ENCODE peak calls at places on chromosome 14, in eight cellular contexts. One of them, this sample, is unnamed.

GRCh38 chr14:76304536-76305473 is 71.1 kb upstream of the ESRRB start:
- DNase-seq in AG08395: no peak
- DNase-seq in midbrain: no peak
- DNase-seq in CD4-positive, alpha-beta T cell: no peak
- DNase-seq in neural progenitor cell: no peak
- DNase-seq in mucosa of descending colon: no peak
- DNase-seq in Calu3: no peak
- DNase-seq in AG04449: no peak
- DNase-seq in this sample: no peak

GRCh38 chr14:44962573-44963528 is 861 bp downstream of the TOGARAM1 start:
- DNase-seq in Calu3: peak
- DNase-seq in neural progenitor cell: peak
- DNase-seq in AG04449: no peak
- DNase-seq in AG08395: peak
- DNase-seq in mucosa of descending colon: peak
- DNase-seq in midbrain: peak
- DNase-seq in CD4-positive, alpha-beta T cell: no peak
- DNase-seq in this sample: peak

GRCh38 chr14:91252901-91253794 is 8.6 kb upstream of the GPR68 start:
- DNase-seq in mucosa of descending colon: peak
- DNase-seq in AG04449: no peak
- DNase-seq in midbrain: peak
- DNase-seq in AG08395: peak
- DNase-seq in CD4-positive, alpha-beta T cell: no peak
- DNase-seq in Calu3: peak
- DNase-seq in neural progenitor cell: peak
- DNase-seq in this sample: peak

GRCh38 chr14:101505216-101505970 is 55.9 kb upstream of the DIO3 start:
- DNase-seq in CD4-positive, alpha-beta T cell: no peak
- DNase-seq in AG04449: no peak
- DNase-seq in Calu3: no peak
- DNase-seq in mucosa of descending colon: no peak
- DNase-seq in midbrain: no peak
- DNase-seq in AG08395: no peak
- DNase-seq in neural progenitor cell: no peak
- DNase-seq in this sample: no peak

GRCh38 chr14:37652042-37652441 is 56.6 kb downstream of the TTC6 start:
- DNase-seq in CD4-positive, alpha-beta T cell: no peak
- DNase-seq in mucosa of descending colon: no peak
- DNase-seq in midbrain: no peak
- DNase-seq in AG04449: no peak
- DNase-seq in neural progenitor cell: no peak
- DNase-seq in Calu3: no peak
- DNase-seq in AG08395: no peak
- DNase-seq in this sample: no peak

GRCh38 chr14:100159107-100159864 is at the start of gene DEGS2:
- DNase-seq in AG04449: no peak
- DNase-seq in Calu3: peak
- DNase-seq in AG08395: no peak
- DNase-seq in mucosa of descending colon: peak
- DNase-seq in CD4-positive, alpha-beta T cell: peak
- DNase-seq in midbrain: no peak
- DNase-seq in neural progenitor cell: peak
- DNase-seq in this sample: peak

GRCh38 chr14:100748403-100748802 is 21.7 kb downstream of the DLK1 start:
- DNase-seq in Calu3: no peak
- DNase-seq in mucosa of descending colon: no peak
- DNase-seq in AG04449: no peak
- DNase-seq in neural progenitor cell: no peak
- DNase-seq in AG08395: no peak
- DNase-seq in midbrain: no peak
- DNase-seq in CD4-positive, alpha-beta T cell: no peak
- DNase-seq in this sample: no peak

GRCh38 chr14:38257500-38257899 is 1.6 kb upstream of the CLEC14A start:
- DNase-seq in midbrain: no peak
- DNase-seq in AG04449: no peak
- DNase-seq in AG08395: no peak
- DNase-seq in Calu3: no peak
- DNase-seq in mucosa of descending colon: no peak
- DNase-seq in CD4-positive, alpha-beta T cell: no peak
- DNase-seq in neural progenitor cell: no peak
- DNase-seq in this sample: no peak

GRCh38 chr14:103597623-103598372 is 31.2 kb upstream of the KLC1 start:
- DNase-seq in AG04449: no peak
- DNase-seq in Calu3: peak
- DNase-seq in midbrain: no peak
- DNase-seq in AG08395: peak
- DNase-seq in mucosa of descending colon: no peak
- DNase-seq in CD4-positive, alpha-beta T cell: no peak
- DNase-seq in neural progenitor cell: no peak
- DNase-seq in this sample: no peak

GRCh38 chr14:35932659-35933159 is 106.6 kb downstream of the BRMS1L start:
- DNase-seq in AG08395: no peak
- DNase-seq in CD4-positive, alpha-beta T cell: peak
- DNase-seq in midbrain: no peak
- DNase-seq in Calu3: no peak
- DNase-seq in AG04449: no peak
- DNase-seq in neural progenitor cell: no peak
- DNase-seq in mucosa of descending colon: peak
- DNase-seq in this sample: peak

GRCh38 chr14:75294649-75295033 is 16.0 kb downstream of the FOS start:
- DNase-seq in CD4-positive, alpha-beta T cell: no peak
- DNase-seq in neural progenitor cell: peak
- DNase-seq in mucosa of descending colon: peak
- DNase-seq in AG08395: no peak
- DNase-seq in Calu3: no peak
- DNase-seq in midbrain: no peak
- DNase-seq in AG04449: no peak
- DNase-seq in this sample: no peak

GRCh38 chr14:100675664-100676063 is 51.0 kb upstream of the DLK1 start:
- DNase-seq in neural progenitor cell: no peak
- DNase-seq in AG08395: no peak
- DNase-seq in mucosa of descending colon: no peak
- DNase-seq in midbrain: no peak
- DNase-seq in CD4-positive, alpha-beta T cell: no peak
- DNase-seq in AG04449: no peak
- DNase-seq in Calu3: no peak
- DNase-seq in this sample: no peak

GRCh38 chr14:65850429-65851145 is 438.1 kb downstream of the FUT8 start:
- DNase-seq in CD4-positive, alpha-beta T cell: peak
- DNase-seq in midbrain: no peak
- DNase-seq in mucosa of descending colon: peak
- DNase-seq in neural progenitor cell: no peak
- DNase-seq in AG04449: no peak
- DNase-seq in Calu3: no peak
- DNase-seq in AG08395: no peak
- DNase-seq in this sample: no peak

GRCh38 chr14:22630486-22630885 is 13.7 kb downstream of the OR6J1 start:
- DNase-seq in neural progenitor cell: no peak
- DNase-seq in CD4-positive, alpha-beta T cell: no peak
- DNase-seq in midbrain: no peak
- DNase-seq in AG08395: peak
- DNase-seq in mucosa of descending colon: no peak
- DNase-seq in AG04449: peak
- DNase-seq in Calu3: no peak
- DNase-seq in this sample: no peak

GRCh38 chr14:24839617-24840203 is 205.7 kb upstream of the GZMB start:
- DNase-seq in Calu3: no peak
- DNase-seq in AG08395: no peak
- DNase-seq in mucosa of descending colon: peak
- DNase-seq in midbrain: no peak
- DNase-seq in CD4-positive, alpha-beta T cell: no peak
- DNase-seq in neural progenitor cell: no peak
- DNase-seq in AG04449: no peak
- DNase-seq in this sample: no peak

GRCh38 chr14:86372402-86372801 is 842.5 kb downstream of the FLRT2 start:
- DNase-seq in AG04449: no peak
- DNase-seq in midbrain: no peak
- DNase-seq in Calu3: no peak
- DNase-seq in mucosa of descending colon: no peak
- DNase-seq in AG08395: no peak
- DNase-seq in neural progenitor cell: no peak
- DNase-seq in CD4-positive, alpha-beta T cell: no peak
- DNase-seq in this sample: no peak

GRCh38 chr14:63273091-63273490 is 45.6 kb downstream of the GPHB5 start:
- DNase-seq in AG08395: no peak
- DNase-seq in CD4-positive, alpha-beta T cell: no peak
- DNase-seq in midbrain: no peak
- DNase-seq in AG04449: no peak
- DNase-seq in mucosa of descending colon: no peak
- DNase-seq in neural progenitor cell: no peak
- DNase-seq in Calu3: no peak
- DNase-seq in this sample: no peak

GRCh38 chr14:69815556-69815955 is 18.5 kb upstream of the SLC10A1 start:
- DNase-seq in midbrain: no peak
- DNase-seq in AG04449: no peak
- DNase-seq in CD4-positive, alpha-beta T cell: no peak
- DNase-seq in mucosa of descending colon: no peak
- DNase-seq in Calu3: no peak
- DNase-seq in AG08395: no peak
- DNase-seq in neural progenitor cell: no peak
- DNase-seq in this sample: no peak

GRCh38 chr14:44463386-44464004 is 43.6 kb downstream of the FSCB start:
- DNase-seq in mucosa of descending colon: no peak
- DNase-seq in AG04449: no peak
- DNase-seq in CD4-positive, alpha-beta T cell: no peak
- DNase-seq in neural progenitor cell: no peak
- DNase-seq in AG08395: no peak
- DNase-seq in Calu3: no peak
- DNase-seq in midbrain: no peak
- DNase-seq in this sample: peak

GRCh38 chr14:41925409-41925808 is 318.7 kb downstream of the LRFN5 start:
- DNase-seq in AG04449: no peak
- DNase-seq in neural progenitor cell: peak
- DNase-seq in AG08395: no peak
- DNase-seq in Calu3: no peak
- DNase-seq in midbrain: no peak
- DNase-seq in CD4-positive, alpha-beta T cell: no peak
- DNase-seq in mucosa of descending colon: no peak
- DNase-seq in this sample: no peak

GRCh38 chr14:31084385-31084784 is 58.2 kb upstream of the STRN3 start:
- DNase-seq in Calu3: no peak
- DNase-seq in CD4-positive, alpha-beta T cell: no peak
- DNase-seq in AG08395: no peak
- DNase-seq in AG04449: no peak
- DNase-seq in mucosa of descending colon: no peak
- DNase-seq in midbrain: no peak
- DNase-seq in neural progenitor cell: peak
- DNase-seq in this sample: no peak

GRCh38 chr14:81137316-81137715 is 83.4 kb downstream of the GTF2A1 start:
- DNase-seq in midbrain: no peak
- DNase-seq in mucosa of descending colon: no peak
- DNase-seq in CD4-positive, alpha-beta T cell: no peak
- DNase-seq in AG08395: peak
- DNase-seq in AG04449: peak
- DNase-seq in neural progenitor cell: no peak
- DNase-seq in Calu3: no peak
- DNase-seq in this sample: no peak

GRCh38 chr14:95419569-95419968 is 96.9 kb downstream of the SYNE3 start:
- DNase-seq in CD4-positive, alpha-beta T cell: no peak
- DNase-seq in neural progenitor cell: no peak
- DNase-seq in midbrain: no peak
- DNase-seq in Calu3: no peak
- DNase-seq in AG04449: no peak
- DNase-seq in AG08395: no peak
- DNase-seq in mucosa of descending colon: no peak
- DNase-seq in this sample: no peak

GRCh38 chr14:54395284-54395683 is 1.5 kb upstream of the CDKN3 start:
- DNase-seq in neural progenitor cell: no peak
- DNase-seq in AG04449: no peak
- DNase-seq in midbrain: no peak
- DNase-seq in CD4-positive, alpha-beta T cell: no peak
- DNase-seq in mucosa of descending colon: no peak
- DNase-seq in AG08395: no peak
- DNase-seq in Calu3: no peak
- DNase-seq in this sample: no peak

GRCh38 chr14:59032821-59033220 is 155.6 kb upstream of the DAAM1 start:
- DNase-seq in CD4-positive, alpha-beta T cell: no peak
- DNase-seq in midbrain: no peak
- DNase-seq in mucosa of descending colon: no peak
- DNase-seq in Calu3: no peak
- DNase-seq in neural progenitor cell: no peak
- DNase-seq in AG08395: no peak
- DNase-seq in AG04449: no peak
- DNase-seq in this sample: no peak

GRCh38 chr14:95085321-95085720 is 72.0 kb downstream of the DICER1 start:
- DNase-seq in AG08395: no peak
- DNase-seq in midbrain: no peak
- DNase-seq in CD4-positive, alpha-beta T cell: no peak
- DNase-seq in mucosa of descending colon: no peak
- DNase-seq in neural progenitor cell: no peak
- DNase-seq in Calu3: no peak
- DNase-seq in AG04449: no peak
- DNase-seq in this sample: no peak

GRCh38 chr14:71586131-71586893 is 345.9 kb upstream of the RGS6 start:
- DNase-seq in mucosa of descending colon: no peak
- DNase-seq in AG08395: peak
- DNase-seq in midbrain: peak
- DNase-seq in AG04449: peak
- DNase-seq in Calu3: no peak
- DNase-seq in neural progenitor cell: peak
- DNase-seq in CD4-positive, alpha-beta T cell: no peak
- DNase-seq in this sample: no peak

GRCh38 chr14:41548666-41549065 is 58.0 kb upstream of the LRFN5 start:
- DNase-seq in AG04449: no peak
- DNase-seq in CD4-positive, alpha-beta T cell: no peak
- DNase-seq in AG08395: no peak
- DNase-seq in neural progenitor cell: no peak
- DNase-seq in midbrain: no peak
- DNase-seq in mucosa of descending colon: no peak
- DNase-seq in Calu3: no peak
- DNase-seq in this sample: no peak

GRCh38 chr14:64688801-64689200 is 15.4 kb upstream of the PLEKHG3 start:
- DNase-seq in AG08395: no peak
- DNase-seq in AG04449: no peak
- DNase-seq in CD4-positive, alpha-beta T cell: no peak
- DNase-seq in neural progenitor cell: no peak
- DNase-seq in Calu3: no peak
- DNase-seq in mucosa of descending colon: no peak
- DNase-seq in midbrain: no peak
- DNase-seq in this sample: no peak

GRCh38 chr14:75205586-75205985 is 29.2 kb upstream of the TMED10 start:
- DNase-seq in mucosa of descending colon: no peak
- DNase-seq in neural progenitor cell: no peak
- DNase-seq in CD4-positive, alpha-beta T cell: no peak
- DNase-seq in Calu3: no peak
- DNase-seq in AG08395: peak
- DNase-seq in midbrain: no peak
- DNase-seq in AG04449: no peak
- DNase-seq in this sample: no peak

GRCh38 chr14:94388027-94388895 is at the start of gene SERPINA1:
- DNase-seq in CD4-positive, alpha-beta T cell: no peak
- DNase-seq in neural progenitor cell: no peak
- DNase-seq in AG08395: no peak
- DNase-seq in mucosa of descending colon: no peak
- DNase-seq in AG04449: no peak
- DNase-seq in midbrain: no peak
- DNase-seq in Calu3: peak
- DNase-seq in this sample: no peak

GRCh38 chr14:93648440-93649168 is 139.7 kb downstream of the PRIMA1 start:
- DNase-seq in mucosa of descending colon: peak
- DNase-seq in CD4-positive, alpha-beta T cell: no peak
- DNase-seq in AG04449: no peak
- DNase-seq in midbrain: no peak
- DNase-seq in neural progenitor cell: peak
- DNase-seq in Calu3: peak
- DNase-seq in AG08395: no peak
- DNase-seq in this sample: peak

GRCh38 chr14:102215522-102216250 is 76.0 kb downstream of the WDR20 start:
- DNase-seq in AG04449: no peak
- DNase-seq in AG08395: no peak
- DNase-seq in midbrain: no peak
- DNase-seq in neural progenitor cell: no peak
- DNase-seq in Calu3: no peak
- DNase-seq in mucosa of descending colon: no peak
- DNase-seq in CD4-positive, alpha-beta T cell: no peak
- DNase-seq in this sample: no peak

GRCh38 chr14:24861083-24861630 is 188.8 kb downstream of the STXBP6 start:
- DNase-seq in neural progenitor cell: no peak
- DNase-seq in Calu3: peak
- DNase-seq in midbrain: no peak
- DNase-seq in AG08395: peak
- DNase-seq in mucosa of descending colon: no peak
- DNase-seq in CD4-positive, alpha-beta T cell: no peak
- DNase-seq in AG04449: no peak
- DNase-seq in this sample: no peak

This sample was measured in RPMI8226.